ENCODE peak calls at places on chromosome 4, in ten cellular contexts. One of them, this sample, is unnamed.

GRCh38 chr4:51998837-51999236 is 21.3 kb downstream of the LRRC66 start:
- DNase-seq in HepG2: no peak
- DNase-seq in H1: no peak
- DNase-seq in A549: no peak
- DNase-seq in uterus: no peak
- DNase-seq in IMR-90: no peak
- DNase-seq in right lobe of liver: no peak
- DNase-seq in body of pancreas: no peak
- DNase-seq in tibial nerve: no peak
- DNase-seq in prostate gland: no peak
- DNase-seq in this sample: no peak

GRCh38 chr4:69760455-69760854 is at the start of gene SULT1B1:
- DNase-seq in uterus: no peak
- DNase-seq in tibial nerve: no peak
- DNase-seq in prostate gland: no peak
- DNase-seq in IMR-90: peak
- DNase-seq in body of pancreas: peak
- DNase-seq in right lobe of liver: peak
- DNase-seq in A549: no peak
- DNase-seq in H1: no peak
- DNase-seq in HepG2: no peak
- DNase-seq in this sample: no peak

GRCh38 chr4:109434007-109434792 is 585 bp downstream of the SEC24B start:
- DNase-seq in right lobe of liver: peak
- DNase-seq in HepG2: peak
- DNase-seq in tibial nerve: peak
- DNase-seq in uterus: peak
- DNase-seq in prostate gland: peak
- DNase-seq in body of pancreas: peak
- DNase-seq in H1: peak
- DNase-seq in A549: no peak
- DNase-seq in IMR-90: peak
- DNase-seq in this sample: no peak

GRCh38 chr4:129239088-129239487 is 143.1 kb downstream of the C4orf33 start:
- DNase-seq in body of pancreas: peak
- DNase-seq in uterus: peak
- DNase-seq in right lobe of liver: peak
- DNase-seq in HepG2: no peak
- DNase-seq in IMR-90: no peak
- DNase-seq in H1: no peak
- DNase-seq in A549: no peak
- DNase-seq in prostate gland: no peak
- DNase-seq in tibial nerve: no peak
- DNase-seq in this sample: no peak

GRCh38 chr4:151657896-151658295 is 102.9 kb downstream of the GATB start:
- DNase-seq in right lobe of liver: no peak
- DNase-seq in A549: no peak
- DNase-seq in body of pancreas: no peak
- DNase-seq in prostate gland: no peak
- DNase-seq in IMR-90: no peak
- DNase-seq in uterus: no peak
- DNase-seq in HepG2: no peak
- DNase-seq in H1: no peak
- DNase-seq in tibial nerve: no peak
- DNase-seq in this sample: no peak

GRCh38 chr4:173092003-173092402 is 76.6 kb upstream of the GALNT7 start:
- DNase-seq in HepG2: no peak
- DNase-seq in uterus: no peak
- DNase-seq in A549: no peak
- DNase-seq in IMR-90: no peak
- DNase-seq in right lobe of liver: no peak
- DNase-seq in H1: no peak
- DNase-seq in tibial nerve: no peak
- DNase-seq in prostate gland: no peak
- DNase-seq in body of pancreas: no peak
- DNase-seq in this sample: no peak

GRCh38 chr4:23819041-23819511 is 70.8 kb downstream of the PPARGC1A start:
- DNase-seq in HepG2: no peak
- DNase-seq in tibial nerve: no peak
- DNase-seq in prostate gland: no peak
- DNase-seq in body of pancreas: peak
- DNase-seq in IMR-90: peak
- DNase-seq in right lobe of liver: no peak
- DNase-seq in uterus: no peak
- DNase-seq in A549: no peak
- DNase-seq in H1: no peak
- DNase-seq in this sample: no peak

GRCh38 chr4:87848622-87849351 is 16.0 kb downstream of the MEPE start:
- DNase-seq in uterus: peak
- DNase-seq in right lobe of liver: peak
- DNase-seq in prostate gland: peak
- DNase-seq in A549: peak
- DNase-seq in tibial nerve: peak
- DNase-seq in body of pancreas: peak
- DNase-seq in IMR-90: peak
- DNase-seq in H1: no peak
- DNase-seq in HepG2: peak
- DNase-seq in this sample: no peak

GRCh38 chr4:69910016-69910782 is 20.7 kb upstream of the CSN1S1 start:
- DNase-seq in prostate gland: no peak
- DNase-seq in HepG2: no peak
- DNase-seq in body of pancreas: no peak
- DNase-seq in uterus: no peak
- DNase-seq in tibial nerve: no peak
- DNase-seq in right lobe of liver: no peak
- DNase-seq in IMR-90: peak
- DNase-seq in H1: no peak
- DNase-seq in A549: no peak
- DNase-seq in this sample: no peak

GRCh38 chr4:145505945-145506344 is 24.3 kb downstream of the SMAD1 start:
- DNase-seq in H1: no peak
- DNase-seq in uterus: no peak
- DNase-seq in A549: no peak
- DNase-seq in prostate gland: no peak
- DNase-seq in IMR-90: no peak
- DNase-seq in HepG2: no peak
- DNase-seq in right lobe of liver: no peak
- DNase-seq in body of pancreas: no peak
- DNase-seq in tibial nerve: no peak
- DNase-seq in this sample: no peak

GRCh38 chr4:122963222-122963621 is 40.8 kb upstream of the NUDT6 start:
- DNase-seq in A549: no peak
- DNase-seq in IMR-90: peak
- DNase-seq in prostate gland: no peak
- DNase-seq in uterus: no peak
- DNase-seq in body of pancreas: no peak
- DNase-seq in HepG2: no peak
- DNase-seq in H1: no peak
- DNase-seq in tibial nerve: no peak
- DNase-seq in right lobe of liver: no peak
- DNase-seq in this sample: no peak

GRCh38 chr4:54056360-54056759 is 8.0 kb downstream of the CHIC2 start:
- DNase-seq in body of pancreas: no peak
- DNase-seq in tibial nerve: no peak
- DNase-seq in prostate gland: no peak
- DNase-seq in IMR-90: no peak
- DNase-seq in HepG2: no peak
- DNase-seq in A549: no peak
- DNase-seq in uterus: no peak
- DNase-seq in H1: no peak
- DNase-seq in right lobe of liver: no peak
- DNase-seq in this sample: no peak

DNA sequence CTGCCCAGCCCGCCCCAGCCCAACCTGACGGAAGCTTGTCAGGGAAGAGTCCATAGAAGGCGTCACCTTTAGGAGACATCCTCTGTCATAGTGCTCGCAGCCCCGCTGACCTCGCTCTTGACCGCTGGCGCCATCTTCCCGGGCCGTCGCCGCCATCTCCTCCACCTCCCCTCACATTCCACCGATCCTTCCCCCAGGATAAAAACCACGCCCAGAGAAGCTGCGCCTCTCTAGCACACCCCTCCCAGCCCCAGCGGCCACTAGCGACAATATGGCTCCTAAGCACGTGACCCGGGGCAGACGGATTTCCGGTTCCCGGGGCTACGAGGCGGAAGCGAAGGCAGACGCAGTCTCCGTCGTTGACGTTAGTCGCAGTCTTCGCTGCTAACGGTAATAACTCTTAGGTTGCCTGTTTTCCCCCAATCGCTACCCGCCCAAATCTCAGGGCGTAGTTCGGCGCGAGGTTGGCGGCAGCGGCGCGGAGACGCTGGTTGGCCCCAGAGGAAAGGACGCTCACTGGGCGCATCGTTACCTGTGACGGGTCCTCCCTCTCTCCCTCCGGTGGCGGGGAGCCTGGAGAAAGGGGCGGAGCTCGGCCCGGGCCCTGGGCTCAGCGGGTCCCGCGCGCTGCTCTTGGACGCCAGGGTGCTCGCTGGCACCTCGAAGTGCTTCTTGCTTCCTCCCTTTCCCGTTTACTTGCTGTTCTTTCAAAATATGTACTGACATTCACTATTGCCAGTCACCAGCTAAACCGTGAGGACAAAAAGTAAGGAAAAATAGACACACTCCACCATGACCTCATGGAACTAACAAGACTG is at the start of the genes RCHY1 and THAP6:
- DNase-seq in H1: peak
- DNase-seq in HepG2: peak
- DNase-seq in A549: peak
- DNase-seq in uterus: peak
- DNase-seq in IMR-90: peak
- DNase-seq in prostate gland: peak
- DNase-seq in right lobe of liver: peak
- DNase-seq in body of pancreas: peak
- DNase-seq in tibial nerve: peak
- DNase-seq in this sample: peak
- TF ChIP-seq POLR2A in H1: peak
- TF ChIP-seq POLR2A in HepG2: peak
- TF ChIP-seq POLR2A in A549: peak
- TF ChIP-seq POLR2A in uterus: peak
- TF ChIP-seq POLR2A in IMR-90: peak
- TF ChIP-seq POLR2A in prostate gland: peak
- TF ChIP-seq POLR2A in right lobe of liver: peak
- TF ChIP-seq POLR2A in body of pancreas: peak
- TF ChIP-seq POLR2A in tibial nerve: no peak
- TF ChIP-seq POLR2A in this sample: peak

GRCh38 chr4:106530034-106530361 is 161.4 kb upstream of the GIMD1 start:
- DNase-seq in right lobe of liver: no peak
- DNase-seq in uterus: no peak
- DNase-seq in tibial nerve: no peak
- DNase-seq in HepG2: no peak
- DNase-seq in body of pancreas: no peak
- DNase-seq in prostate gland: no peak
- DNase-seq in H1: no peak
- DNase-seq in IMR-90: no peak
- DNase-seq in A549: no peak
- DNase-seq in this sample: no peak

GRCh38 chr4:106530816-106531215 is 162.2 kb upstream of the GIMD1 start:
- DNase-seq in IMR-90: no peak
- DNase-seq in prostate gland: no peak
- DNase-seq in right lobe of liver: no peak
- DNase-seq in body of pancreas: no peak
- DNase-seq in A549: no peak
- DNase-seq in H1: no peak
- DNase-seq in tibial nerve: no peak
- DNase-seq in HepG2: no peak
- DNase-seq in uterus: no peak
- DNase-seq in this sample: no peak

DNA sequence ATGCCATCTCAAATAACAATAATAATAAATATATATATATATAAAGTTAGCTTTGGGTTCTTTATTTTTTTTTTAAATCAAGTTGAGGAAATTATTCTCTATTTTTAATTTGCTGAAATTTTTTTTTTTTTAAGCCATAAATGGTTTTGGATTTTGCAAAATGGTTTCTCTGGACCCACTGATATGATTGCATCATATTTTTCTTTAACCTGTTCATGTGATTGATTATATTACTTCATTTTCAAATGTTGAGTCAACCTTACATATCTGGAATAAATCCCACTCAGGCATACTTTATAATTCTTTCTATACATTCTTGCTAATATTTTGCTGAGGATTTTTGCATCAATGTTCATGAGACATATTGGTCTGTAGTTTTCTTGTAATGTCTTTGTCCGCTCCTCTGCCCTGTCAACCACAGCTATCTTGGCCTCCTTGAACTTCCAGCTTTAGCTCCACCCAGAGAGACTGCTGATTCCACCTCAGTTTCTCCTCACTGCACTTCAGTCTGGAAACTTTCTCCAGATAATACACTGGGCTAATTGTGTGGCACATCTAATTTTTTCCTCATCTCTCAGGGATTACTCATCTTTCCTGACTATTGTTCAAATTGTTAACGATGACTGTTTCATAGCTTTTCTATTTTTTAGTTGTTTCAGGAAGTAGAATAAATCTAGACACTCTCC is 160.9 kb upstream of the GIMD1 start:
- DNase-seq in HepG2: no peak
- DNase-seq in right lobe of liver: no peak
- DNase-seq in body of pancreas: no peak
- DNase-seq in H1: no peak
- DNase-seq in uterus: no peak
- DNase-seq in A549: no peak
- DNase-seq in prostate gland: no peak
- DNase-seq in tibial nerve: no peak
- DNase-seq in IMR-90: peak
- DNase-seq in this sample: no peak
- TF ChIP-seq POLR2A in HepG2: no peak
- TF ChIP-seq POLR2A in right lobe of liver: no peak
- TF ChIP-seq POLR2A in body of pancreas: no peak
- TF ChIP-seq POLR2A in H1: no peak
- TF ChIP-seq POLR2A in uterus: no peak
- TF ChIP-seq POLR2A in A549: no peak
- TF ChIP-seq POLR2A in prostate gland: no peak
- TF ChIP-seq POLR2A in tibial nerve: no peak
- TF ChIP-seq POLR2A in IMR-90: no peak
- TF ChIP-seq POLR2A in this sample: no peak

GRCh38 chr4:67465032-67465762 is 80.1 kb downstream of the CENPC start:
- DNase-seq in body of pancreas: peak
- DNase-seq in tibial nerve: no peak
- DNase-seq in right lobe of liver: no peak
- DNase-seq in A549: no peak
- DNase-seq in IMR-90: peak
- DNase-seq in uterus: no peak
- DNase-seq in HepG2: no peak
- DNase-seq in prostate gland: no peak
- DNase-seq in H1: no peak
- DNase-seq in this sample: no peak
- TF ChIP-seq POLR2A in body of pancreas: no peak
- TF ChIP-seq POLR2A in tibial nerve: no peak
- TF ChIP-seq POLR2A in right lobe of liver: no peak
- TF ChIP-seq POLR2A in A549: no peak
- TF ChIP-seq POLR2A in IMR-90: no peak
- TF ChIP-seq POLR2A in uterus: no peak
- TF ChIP-seq POLR2A in HepG2: no peak
- TF ChIP-seq POLR2A in prostate gland: no peak
- TF ChIP-seq POLR2A in H1: no peak
- TF ChIP-seq POLR2A in this sample: no peak

DNA sequence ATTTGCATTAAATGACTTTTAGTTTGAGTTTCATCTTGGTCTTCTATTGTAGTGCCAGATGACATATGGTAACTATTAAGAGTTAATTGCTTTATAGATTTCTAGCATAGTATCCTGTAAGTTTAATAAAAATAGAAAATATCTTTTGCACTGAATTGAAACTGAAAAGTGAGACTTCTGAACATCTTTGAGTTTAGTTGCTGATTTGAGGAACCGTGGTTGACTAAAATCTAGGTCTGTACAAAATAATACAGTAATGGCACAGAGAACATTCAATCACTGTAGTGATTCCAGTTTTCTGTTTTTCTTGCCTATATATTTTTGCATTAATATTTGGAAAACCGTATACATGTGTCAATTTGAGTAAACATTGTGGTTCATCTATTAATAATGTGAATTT is 60.7 kb downstream of the SPATA4 start:
- DNase-seq in uterus: no peak
- DNase-seq in A549: no peak
- DNase-seq in tibial nerve: no peak
- DNase-seq in HepG2: no peak
- DNase-seq in right lobe of liver: no peak
- DNase-seq in body of pancreas: no peak
- DNase-seq in prostate gland: no peak
- DNase-seq in H1: no peak
- DNase-seq in IMR-90: no peak
- DNase-seq in this sample: no peak
- TF ChIP-seq POLR2A in uterus: no peak
- TF ChIP-seq POLR2A in A549: no peak
- TF ChIP-seq POLR2A in tibial nerve: no peak
- TF ChIP-seq POLR2A in HepG2: no peak
- TF ChIP-seq POLR2A in right lobe of liver: no peak
- TF ChIP-seq POLR2A in body of pancreas: no peak
- TF ChIP-seq POLR2A in prostate gland: no peak
- TF ChIP-seq POLR2A in H1: no peak
- TF ChIP-seq POLR2A in IMR-90: no peak
- TF ChIP-seq POLR2A in this sample: no peak